ENCODE peak calls at places on chromosomes 12 and 14, in nine cellular contexts. P is activated T-helper 1 cell treated with Interleukin-2 at 50 U/mL for 16 hours; N is posterior cingulate gyrus; S is T-cell; H is HEK293T; F is activated naive CD4-positive, alpha-beta T cell treated with anti-CD3 and anti-CD28 coated beads, Interleukin-2, amount 10 ng/mL, durations not matched to agents 7 days and 5 days; O is activated T-helper 9 cell treated with anti-CD3 and anti-CD28 coated beads, Interleukin-2, amount 50 U/mL, for 16 hours; D is AG10803; Z is GM23338. G is an unnamed sample.

GRCh38 chr14:74579447-74580274 is 32.4 kb downstream of the LTBP2 start:
- DNase-seq in P (no peak), N (no peak), S (no peak), H (no peak), F (no peak), O (no peak), D (peak), Z (no peak), G (no peak)

GRCh38 chr14:23941669-23942068 is 11.9 kb upstream of the DHRS4 start:
- DNase-seq in P (no peak), N (no peak), S (no peak), H (no peak), F (no peak), O (no peak), D (no peak), Z (no peak), G (no peak)

GRCh38 chr14:55450539-55450938 is 10.1 kb upstream of the TBPL2 start:
- DNase-seq in P (no peak), N (no peak), S (no peak), H (no peak), F (no peak), O (no peak), D (no peak), Z (peak), G (peak)

GRCh38 chr12:103020839-103021238 is 63.4 kb downstream of the ASCL1 start:
- DNase-seq in P (no peak), N (no peak), S (no peak), H (no peak), F (no peak), O (no peak), D (no peak), Z (no peak), G (no peak)

GRCh38 chr12:112102127-112102526 is 6.5 kb downstream of the NAA25 start:
- DNase-seq in P (no peak), N (no peak), S (no peak), H (no peak), F (no peak), O (no peak), D (no peak), Z (no peak), G (no peak)

GRCh38 chr14:105863296-105864108 is 337.1 kb downstream of the TMEM121 start:
- DNase-seq in P (no peak), N (no peak), S (no peak), H (no peak), F (peak), O (no peak), D (no peak), Z (no peak), G (no peak)

GRCh38 chr12:12964255-12964654 is 12.3 kb upstream of the GPRC5D start:
- DNase-seq in P (no peak), N (no peak), S (no peak), H (no peak), F (no peak), O (no peak), D (no peak), Z (no peak), G (no peak)

GRCh38 chr12:94062796-94063635 is 85.4 kb upstream of the PLXNC1 start:
- DNase-seq in P (no peak), N (no peak), S (no peak), H (no peak), F (no peak), O (no peak), D (no peak), Z (no peak), G (no peak)

GRCh38 chr12:48514728-48515127 is 10.7 kb upstream of the OR8S1 start:
- DNase-seq in P (no peak), N (no peak), S (no peak), H (no peak), F (no peak), O (no peak), D (no peak), Z (no peak), G (no peak)

GRCh38 chr14:63515240-63515639 is 27.9 kb downstream of the PPP2R5E start:
- DNase-seq in P (no peak), N (no peak), S (no peak), H (no peak), F (no peak), O (no peak), D (no peak), Z (no peak), G (no peak)

GRCh38 chr14:75720828-75721227 is 59.8 kb downstream of the TTLL5 start:
- DNase-seq in P (no peak), N (peak), S (no peak), H (no peak), F (no peak), O (no peak), D (peak), Z (no peak), G (no peak)

GRCh38 chr14:60565211-60565610 is 56.3 kb downstream of the SIX6 start:
- DNase-seq in P (no peak), N (no peak), S (no peak), H (no peak), F (no peak), O (no peak), D (peak), Z (no peak), G (no peak)

GRCh38 chr14:98177551-98177950 is 1094.4 kb downstream of the BCL11B start:
- DNase-seq in P (no peak), N (no peak), S (no peak), H (no peak), F (peak), O (peak), D (no peak), Z (no peak), G (no peak)

GRCh38 chr12:50916292-50916691 is 36.1 kb upstream of the HIGD1C start:
- DNase-seq in P (no peak), N (no peak), S (no peak), H (no peak), F (no peak), O (no peak), D (no peak), Z (no peak), G (no peak)

GRCh38 chr12:88982694-88983093 is 369.6 kb downstream of the DUSP6 start:
- DNase-seq in P (no peak), N (no peak), S (no peak), H (no peak), F (no peak), O (no peak), D (no peak), Z (no peak), G (no peak)

GRCh38 chr14:83473416-83473815 is 1939.8 kb upstream of the SEL1L start:
- DNase-seq in P (no peak), N (no peak), S (no peak), H (no peak), F (no peak), O (no peak), D (peak), Z (no peak), G (no peak)

GRCh38 chr14:63901434-63902085 is 48.8 kb downstream of the SYNE2 start:
- DNase-seq in P (no peak), N (no peak), S (no peak), H (no peak), F (no peak), O (no peak), D (peak), Z (no peak), G (no peak)

GRCh38 chr12:1595690-1596347 is 1.4 kb upstream of the FBXL14 start:
- DNase-seq in P (no peak), N (no peak), S (no peak), H (no peak), F (no peak), O (no peak), D (peak), Z (no peak), G (no peak)

GRCh38 chr12:80442426-80443222 is 1.4 kb upstream of the PTPRQ start:
- DNase-seq in P (no peak), N (no peak), S (no peak), H (peak), F (no peak), O (no peak), D (no peak), Z (no peak), G (no peak)

GRCh38 chr12:9711664-9712063 is 21.2 kb downstream of the CLECL1 start:
- DNase-seq in P (no peak), N (no peak), S (no peak), H (no peak), F (no peak), O (no peak), D (peak), Z (peak), G (no peak)

GRCh38 chr12:47977772-47978597 is 14.6 kb downstream of the TMEM106C start:
- DNase-seq in P (no peak), N (no peak), S (no peak), H (no peak), F (no peak), O (no peak), D (no peak), Z (no peak), G (no peak)

GRCh38 chr14:93946104-93946503 is 19.0 kb downstream of the FAM181A start:
- DNase-seq in P (no peak), N (no peak), S (no peak), H (no peak), F (no peak), O (no peak), D (no peak), Z (no peak), G (no peak)

GRCh38 chr14:50756300-50756699 is 74.7 kb downstream of the NIN start:
- DNase-seq in P (no peak), N (no peak), S (no peak), H (no peak), F (no peak), O (no peak), D (no peak), Z (no peak), G (no peak)

GRCh38 chr14:32254952-32255679 is 52.0 kb upstream of the RNU6-8 start:
- DNase-seq in P (peak), N (peak), S (no peak), H (peak), F (peak), O (peak), D (peak), Z (peak), G (peak)

GRCh38 chr14:94110552-94111181 is at the start of gene IFI27:
- DNase-seq in P (no peak), N (no peak), S (no peak), H (no peak), F (no peak), O (no peak), D (peak), Z (no peak), G (no peak)

GRCh38 chr14:50875359-50876090 is 3.7 kb downstream of the ABHD12B start:
- DNase-seq in P (peak), N (no peak), S (no peak), H (no peak), F (peak), O (peak), D (peak), Z (no peak), G (no peak)

GRCh38 chr12:82461851-82462250 is 103.5 kb downstream of the METTL25 start:
- DNase-seq in P (no peak), N (no peak), S (no peak), H (no peak), F (no peak), O (no peak), D (no peak), Z (no peak), G (no peak)

GRCh38 chr14:43449291-43449690 is 1057.8 kb downstream of the FSCB start:
- DNase-seq in P (no peak), N (no peak), S (no peak), H (no peak), F (no peak), O (no peak), D (no peak), Z (no peak), G (no peak)

G was measured in NCI-H82.